ENCODE peak calls at places on chromosomes 1 and 21, in eight cellular contexts. K, V, M, U, S, J, G and T are unnamed samples. For H3K4me1, the result is how much of the 10 kb centered on the place peaks cover.

GRCh38 chr1:25890249-25891034 is 14.9 kb upstream of the PAQR7 start:
- DNase-seq in K (peak), V (no peak), M (peak), U (peak), S (no peak), J (no peak), G (no peak), T (no peak)

GRCh38 chr1:205510308-205510950 is 6.0 kb downstream of the CDK18 start:
- DNase-seq in K (no peak), V (no peak), M (no peak), U (no peak), S (no peak), J (no peak), G (no peak), T (peak)

GRCh38 chr1:183021405-183022201 is 1.6 kb upstream of the LAMC1 start:
- DNase-seq in K (no peak), V (no peak), M (no peak), U (no peak), S (no peak), J (no peak), G (no peak), T (no peak)

GRCh38 chr1:171298696-171299095 is 15.3 kb upstream of the FMO4 start:
- DNase-seq in K (no peak), V (no peak), M (no peak), U (no peak), S (no peak), J (no peak), G (no peak), T (no peak)

GRCh38 chr1:29346573-29346972 is 110.3 kb downstream of the PTPRU start:
- DNase-seq in K (no peak), V (no peak), M (no peak), U (no peak), S (no peak), J (no peak), G (no peak), T (no peak)

GRCh38 chr21:34690041-34690792 is 21.4 kb downstream of the CLIC6 start:
- DNase-seq in K (peak), V (no peak), M (peak), U (no peak), S (no peak), J (no peak), G (no peak), T (no peak)

GRCh38 chr1:35929730-35930592 is 944 bp upstream of the AGO3 start:
- DNase-seq in K (peak), V (no peak), M (peak), U (no peak), S (peak), J (peak), G (peak), T (peak)

GRCh38 chr21:25368531-25368930 is 238.8 kb downstream of the MRPL39 start:
- DNase-seq in K (no peak), V (no peak), M (no peak), U (no peak), S (no peak), J (no peak), G (no peak), T (no peak)

GRCh38 chr1:228228601-228229074 is 20.8 kb downstream of the OBSCN start:
- DNase-seq in K (no peak), V (no peak), M (no peak), U (peak), S (no peak), J (no peak), G (no peak), T (no peak)

GRCh38 chr1:46408356-46409062 is 14.4 kb downstream of the FAAH start:
- DNase-seq in K (no peak), V (no peak), M (no peak), U (no peak), S (no peak), J (no peak), G (no peak), T (no peak)

GRCh38 chr1:44808938-44809917 is 905 bp downstream of the BTBD19 start:
- DNase-seq in K (peak), V (peak), M (peak), U (peak), S (peak), J (no peak), G (no peak), T (peak)

GRCh38 chr1:229863651-229864545 is 203.1 kb upstream of the GALNT2 start:
- DNase-seq in K (no peak), V (no peak), M (no peak), U (no peak), S (no peak), J (no peak), G (no peak), T (peak)

GRCh38 chr1:12617901-12618660 is at the start of gene DHRS3:
- DNase-seq in K (peak), V (peak), M (peak), U (peak), S (peak), J (peak), G (peak), T (peak)

GRCh38 chr1:67704351-67704750 is 19.4 kb downstream of the GADD45A start:
- DNase-seq in K (no peak), V (no peak), M (no peak), U (no peak), S (no peak), J (no peak), G (no peak), T (no peak)

GRCh38 chr1:156052862-156053769 is 482 bp downstream of the UBQLN4 start:
- DNase-seq in K (peak), V (peak), M (peak), U (peak), S (peak), J (peak), G (peak), T (peak)

GRCh38 chr21:31370281-31370892 is 26.3 kb upstream of the TIAM1 start:
- DNase-seq in K (peak), V (no peak), M (no peak), U (no peak), S (no peak), J (no peak), G (no peak), T (no peak)

GRCh38 chr1:1185101-1185765 is 11.6 kb downstream of the TTLL10 start:
- DNase-seq in K (peak), V (no peak), M (no peak), U (no peak), S (no peak), J (peak), G (peak), T (peak)

GRCh38 chr1:226185153-226186036 is 1.1 kb downstream of the ACBD3 start:
- DNase-seq in K (no peak), V (peak), M (no peak), U (no peak), S (peak), J (no peak), G (no peak), T (no peak)

GRCh38 chr1:37762516-37762915 is 2.4 kb downstream of the EPHA10 start:
- DNase-seq in K (no peak), V (no peak), M (no peak), U (no peak), S (no peak), J (no peak), G (no peak), T (no peak)

GRCh38 chr1:226901421-226901820 is 31.0 kb downstream of the PSEN2 start:
- DNase-seq in K (no peak), V (no peak), M (no peak), U (no peak), S (no peak), J (no peak), G (no peak), T (no peak)

GRCh38 chr1:151815716-151816327 is 10.6 kb upstream of the LINGO4 start:
- DNase-seq in K (no peak), V (peak), M (peak), U (no peak), S (peak), J (no peak), G (no peak), T (no peak)

GRCh38 chr1:55222152-55222551 is 7.0 kb upstream of the USP24 start:
- DNase-seq in K (no peak), V (no peak), M (no peak), U (no peak), S (no peak), J (no peak), G (no peak), T (no peak)

GRCh38 chr1:186498695-186499389 is 37.9 kb upstream of the PDC start:
- DNase-seq in K (no peak), V (no peak), M (no peak), U (peak), S (no peak), J (no peak), G (no peak), T (no peak)

GRCh38 chr1:177569476-177569875 is 398.7 kb downstream of the BRINP2 start:
- DNase-seq in K (no peak), V (no peak), M (no peak), U (no peak), S (no peak), J (no peak), G (no peak), T (no peak)

GRCh38 chr1:104794035-104794434 is 1044.3 kb downstream of the AMY1C start:
- DNase-seq in K (no peak), V (no peak), M (no peak), U (no peak), S (no peak), J (no peak), G (no peak), T (no peak)

GRCh38 chr1:243598433-243598832 is 251.6 kb downstream of the AKT3 start:
- DNase-seq in K (no peak), V (peak), M (no peak), U (peak), S (peak), J (no peak), G (no peak), T (no peak)

GRCh38 chr1:30881266-30882181 is 27.0 kb downstream of the SDC3 start:
- DNase-seq in K (no peak), V (no peak), M (peak), U (no peak), S (no peak), J (no peak), G (no peak), T (no peak)

GRCh38 chr1:169590932-169591331 is 4.7 kb upstream of the F5 start:
- DNase-seq in K (no peak), V (no peak), M (no peak), U (no peak), S (no peak), J (peak), G (no peak), T (no peak)

GRCh38 chr1:20725189-20726106 is 7.1 kb downstream of the SH2D5 start:
- DNase-seq in K (peak), V (no peak), M (no peak), U (no peak), S (no peak), J (no peak), G (no peak), T (no peak)

GRCh38 chr1:184260382-184260781 is 126.4 kb upstream of the C1orf21 start:
- DNase-seq in K (no peak), V (no peak), M (no peak), U (no peak), S (no peak), J (no peak), G (no peak), T (no peak)

GRCh38 chr1:84762664-84763063 is 72.4 kb upstream of the SSX2IP start:
- DNase-seq in K (no peak), V (no peak), M (no peak), U (no peak), S (no peak), J (no peak), G (no peak), T (no peak)

GRCh38 chr1:42735477-42736105 is 4.4 kb downstream of the CLDN19 start:
- DNase-seq in K (no peak), V (no peak), M (peak), U (no peak), S (no peak), J (no peak), G (no peak), T (no peak)

GRCh38 chr1:181134543-181135461 is 46.3 kb downstream of the IER5 start:
- DNase-seq in K (no peak), V (no peak), M (peak), U (peak), S (peak), J (no peak), G (no peak), T (peak)

GRCh38 chr1:9292361-9293240 is at the start of gene SPSB1:
- DNase-seq in K (peak), V (peak), M (peak), U (peak), S (peak), J (peak), G (peak), T (peak)

GRCh38 chr21:42716074-42716473 is 62.7 kb downstream of the PDE9A start:
- DNase-seq in K (no peak), V (no peak), M (no peak), U (no peak), S (no peak), J (no peak), G (no peak), T (no peak)

GRCh38 chr1:3898994-3899775 is 887 bp downstream of the C1orf174 start:
- DNase-seq in K (no peak), V (no peak), M (no peak), U (peak), S (no peak), J (no peak), G (no peak), T (no peak)

GRCh38 chr1:22472596-22472995 is 20.9 kb downstream of the ZBTB40 start:
- DNase-seq in K (no peak), V (no peak), M (no peak), U (no peak), S (no peak), J (no peak), G (no peak), T (peak)

DNA sequence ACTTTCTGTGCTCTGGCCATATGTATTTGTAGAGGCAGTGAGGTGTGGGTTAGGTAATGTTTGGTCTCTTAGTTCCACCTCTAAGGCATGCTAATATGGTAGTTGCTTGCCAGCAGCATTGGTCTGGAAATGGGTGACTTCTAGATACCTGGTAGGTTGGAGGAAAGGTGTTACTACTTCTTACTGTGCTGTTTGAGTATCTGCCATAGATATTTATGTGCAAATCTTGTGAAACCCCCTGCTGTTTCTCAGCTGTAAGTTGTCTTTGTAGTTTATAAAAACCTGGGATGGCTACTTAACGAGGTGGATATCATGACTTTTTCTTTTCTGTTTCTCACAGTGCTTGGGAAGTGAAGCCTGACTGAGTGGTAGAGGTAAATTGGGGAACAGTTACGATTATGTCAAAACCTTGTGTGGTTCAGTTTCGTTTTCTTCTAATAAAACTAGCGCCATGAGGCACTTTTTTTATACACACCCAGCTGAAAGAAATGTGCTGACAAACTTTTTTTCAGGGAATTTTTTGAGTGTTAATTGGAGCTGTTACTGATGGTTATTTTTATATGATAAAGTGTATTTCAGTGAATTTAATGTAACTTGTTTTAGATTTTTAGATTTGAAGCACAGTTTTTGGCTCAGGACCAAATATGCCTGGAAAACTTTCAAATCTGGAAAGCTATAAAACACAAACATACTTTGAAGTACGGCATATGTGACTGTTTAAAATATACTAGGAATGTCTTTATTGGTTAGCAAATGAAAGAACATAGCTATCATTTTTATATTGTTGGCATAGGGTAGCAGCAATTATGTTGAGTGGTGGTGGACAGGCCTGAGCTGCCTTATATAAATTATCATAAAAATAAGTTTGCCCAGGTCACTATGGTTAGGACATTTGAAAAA is 42.1 kb downstream of the CAMSAP2 start:
- DNase-seq in K (peak), V (no peak), M (no peak), U (no peak), S (no peak), J (no peak), G (peak), T (no peak)
- H3K4me3 ChIP-seq in K (no peak), V (no peak), M (no peak), U (no peak), S (no peak), J (no peak), G (no peak), T (peak)

GRCh38 chr1:206738370-206739366 is 31.9 kb upstream of the IL19 start:
- DNase-seq in K (peak), V (no peak), M (no peak), U (peak), S (peak), J (no peak), G (peak), T (no peak)

GRCh38 chr1:206739411-206740076 is 31.0 kb upstream of the IL19 start:
- DNase-seq in K (no peak), V (peak), M (peak), U (no peak), S (peak), J (no peak), G (no peak), T (no peak)

GRCh38 chr1:206737729-206738222 is 32.8 kb upstream of the IL19 start:
- DNase-seq in K (no peak), V (no peak), M (no peak), U (no peak), S (no peak), J (peak), G (no peak), T (peak)

GRCh38 chr1:206735553-206736031 is 35.0 kb upstream of the IL19 start:
- DNase-seq in K (no peak), V (no peak), M (no peak), U (no peak), S (no peak), J (peak), G (no peak), T (no peak)

GRCh38 chr1:206736878-206737728 is 33.5 kb upstream of the IL19 start:
- DNase-seq in K (no peak), V (peak), M (peak), U (no peak), S (peak), J (no peak), G (no peak), T (no peak)
- H3K27ac ChIP-seq in K (no peak), V (peak), M (no peak), U (no peak), S (peak), J (no peak), G (no peak), T (peak)

GRCh38 chr1:108668777-108669176 is 7.9 kb upstream of the HENMT1 start:
- DNase-seq in K (no peak), V (no peak), M (no peak), U (no peak), S (no peak), J (no peak), G (no peak), T (no peak)
- H3K4me1 ChIP-seq in K (under half), V (under half), M (under half), U (under half), S (under half), J (under half), G (under half), T (under half)

GRCh38 chr21:16013570-16013969 is 283.8 kb downstream of the USP25 start:
- DNase-seq in K (no peak), V (no peak), M (no peak), U (no peak), S (no peak), J (no peak), G (no peak), T (no peak)
- H3K4me3 ChIP-seq in K (no peak), V (no peak), M (no peak), U (no peak), S (no peak), J (no peak), G (no peak), T (no peak)

GRCh38 chr1:160836561-160836960 is 26.1 kb downstream of the CD244 start:
- DNase-seq in K (no peak), V (no peak), M (no peak), U (no peak), S (peak), J (no peak), G (no peak), T (no peak)
- H3K27ac ChIP-seq in K (no peak), V (peak), M (peak), U (no peak), S (no peak), J (no peak), G (no peak), T (no peak)